ENCODE peak calls at places on chromosome 3, in nine cellular contexts. X is activated CD8-positive, alpha-beta memory T cell treated with anti-CD3 and anti-CD28 coated beads, Interleukin-2, amount 10 ng/mL, durations not matched to agents 7 days and 5 days; O is omental fat pad; Q is lower lobe of right lung; N is left cardiac atrium; I is heart left ventricle; R is pancreas; A is SK-N-SH treated with all-trans-retinoic acid at 6 μM for 48 hours; J is CD8-positive, alpha-beta T cell. V is an unnamed sample.

GRCh38 chr3:171840831-171841619 is 2.1 kb upstream of the TMEM212 start:
- ATAC-seq in I (no peak), X (no peak), A (no peak), R (peak; percentile 54), O (no peak), J (no peak), Q (no peak), N (no peak), V (no peak)

GRCh38 chr3:196219194-196219969 is 3.0 kb downstream of the SLC51A start:
- ATAC-seq in A (peak; percentile 95), X (peak; percentile 95), I (peak; percentile 70), J (peak; percentile 98), R (peak; percentile 76), O (peak; percentile 77), Q (peak; percentile 81), N (peak; percentile 79), V (peak; percentile 77)

GRCh38 chr3:16272588-16272987 is 7.6 kb downstream of the OXNAD1 start:
- ATAC-seq in N (no peak), J (no peak), I (no peak), Q (no peak), A (no peak), O (no peak), R (no peak), X (no peak), V (no peak)

GRCh38 chr3:141116791-141117190 is 65.6 kb downstream of the SPSB4 start:
- ATAC-seq in J (no peak), A (no peak), I (no peak), N (no peak), Q (peak; percentile 34), X (no peak), R (no peak), O (no peak), V (peak; percentile 34)

GRCh38 chr3:71453822-71454512 is 129.6 kb downstream of the FOXP1 start:
- ATAC-seq in O (no peak), R (peak; percentile 42), N (no peak), X (peak; percentile 17), A (no peak), Q (no peak), I (no peak), J (peak; percentile 47), V (no peak)

GRCh38 chr3:10983219-10983916 is 9.2 kb upstream of the SLC6A1 start:
- ATAC-seq in X (no peak), O (no peak), I (peak; percentile 75), R (peak; percentile 84), N (peak; percentile 41), J (no peak), A (peak; percentile 87), Q (peak; percentile 76), V (no peak)

GRCh38 chr3:141391298-141392017 is 23.2 kb downstream of the ZBTB38 start:
- ATAC-seq in O (no peak), A (no peak), N (no peak), Q (peak; percentile 79), R (peak; percentile 33), I (no peak), J (no peak), X (no peak), V (peak; percentile 51)

GRCh38 chr3:53329933-53330332 is 17.4 kb downstream of the DCP1A start:
- ATAC-seq in Q (no peak), O (no peak), X (no peak), I (no peak), A (no peak), J (no peak), N (no peak), R (no peak), V (no peak)

GRCh38 chr3:105847452-105847851 is 21.4 kb downstream of the CBLB start:
- ATAC-seq in O (no peak), J (no peak), R (no peak), N (no peak), Q (no peak), X (peak; percentile 57), A (no peak), I (peak; percentile 41), V (no peak)

GRCh38 chr3:128323206-128324081 is 143.2 kb downstream of the DNAJB8 start:
- ATAC-seq in X (no peak), O (no peak), Q (peak; percentile 36), N (no peak), I (peak; percentile 65), A (no peak), R (peak; percentile 79), J (no peak), V (no peak)

GRCh38 chr3:101383656-101384055 is 63.3 kb upstream of the IMPG2 start:
- ATAC-seq in I (no peak), R (no peak), Q (no peak), A (no peak), N (no peak), O (no peak), J (no peak), X (no peak), V (no peak)

GRCh38 chr3:188106006-188106405 is 48.0 kb upstream of the LPP start:
- ATAC-seq in R (no peak), N (no peak), J (no peak), A (no peak), X (no peak), O (no peak), Q (no peak), I (no peak), V (no peak)

GRCh38 chr3:51671090-51672082 is at the start of gene TEX264:
- ATAC-seq in I (peak; percentile 95), O (peak; percentile 81), X (peak; percentile 72), A (peak; percentile 89), R (peak; percentile 92), N (peak; percentile 96), J (peak; percentile 78), Q (peak; percentile 95), V (peak; percentile 94)

GRCh38 chr3:141680620-141681389 is 57.3 kb upstream of the RNF7 start:
- ATAC-seq in J (no peak), Q (peak; percentile 47), O (no peak), I (no peak), N (no peak), R (peak; percentile 57), A (no peak), X (no peak), V (no peak)

GRCh38 chr3:129607391-129608068 is 1.1 kb upstream of the PLXND1 start:
- ATAC-seq in X (no peak), A (no peak), Q (no peak), J (no peak), O (no peak), R (no peak), I (no peak), N (no peak), V (no peak)

GRCh38 chr3:161035711-161036110 is 69.4 kb downstream of the B3GALNT1 start:
- ATAC-seq in Q (peak; percentile 89), A (no peak), X (no peak), J (no peak), R (peak; percentile 77), O (no peak), I (peak; percentile 53), N (no peak), V (peak; percentile 70)

GRCh38 chr3:185280572-185281365 is 26.9 kb upstream of the EHHADH start:
- ATAC-seq in N (no peak), J (no peak), Q (peak; percentile 44), I (no peak), X (no peak), O (no peak), R (peak; percentile 30), A (peak; percentile 51), V (no peak)

GRCh38 chr3:36923981-36924747 is 20.7 kb downstream of the TRANK1 start:
- ATAC-seq in J (no peak), R (no peak), X (no peak), I (no peak), Q (peak; percentile 25), O (no peak), A (no peak), N (no peak), V (no peak)

V was measured in stimulated activated memory B cell treated with anti-CD40 and anti-IgM and Interleukin-4, amounts not matched to agents 10 μg/mL and 1 μg/mL and 100 μg/mL, for 72 hours.